ENCODE peak calls at places on chromosome 16, in four cellular contexts. Q is WTC11, L is K562, H is HepG2. G is an unnamed sample.

GRCh38 chr16:280552-280951 is at the start of gene ARHGDIG:
- DNase-seq in Q (no peak), L (peak; percentile 52), H (no peak), G (peak; percentile 86)

GRCh38 chr16:88045820-88046303 is 94.6 kb downstream of the BANP start:
- DNase-seq in Q (no peak), L (no peak), H (no peak), G (no peak)

GRCh38 chr16:72112452-72112792 is 18.8 kb downstream of the DHX38 start:
- DNase-seq in Q (no peak), L (no peak), H (no peak), G (no peak)

GRCh38 chr16:84015399-84015798 is 27.2 kb downstream of the SLC38A8 start:
- DNase-seq in Q (no peak), L (no peak), H (no peak), G (no peak)

GRCh38 chr16:57591086-57591869 is 37.2 kb upstream of the ADGRG1 start:
- DNase-seq in Q (peak; percentile 83), L (peak; percentile 82), H (peak; percentile 80), G (peak; percentile 81)

GRCh38 chr16:85205747-85206471 is 93.6 kb upstream of the CIBAR2 start:
- DNase-seq in Q (no peak), L (no peak), H (peak; percentile 47), G (peak; percentile 73)

GRCh38 chr16:505479-506245 is 21.9 kb upstream of the CAPN15 start:
- DNase-seq in Q (no peak), L (no peak), H (no peak), G (no peak)

GRCh38 chr16:25210758-25211157 is 6.0 kb upstream of the AQP8 start:
- DNase-seq in Q (no peak), L (peak; percentile 66), H (no peak), G (no peak)

GRCh38 chr16:79712273-79712672 is 111.7 kb upstream of the MAF start:
- DNase-seq in Q (no peak), L (no peak), H (no peak), G (no peak)

GRCh38 chr16:85372627-85373372 is 240.3 kb upstream of the GSE1 start:
- DNase-seq in Q (no peak), L (peak; percentile 69), H (peak; percentile 16), G (no peak)

GRCh38 chr16:14320406-14320805 is 249.3 kb downstream of the MRTFB start:
- DNase-seq in Q (no peak), L (no peak), H (no peak), G (no peak)

GRCh38 chr16:55911616-55912015 is 36.4 kb upstream of the CES5A start:
- DNase-seq in Q (no peak), L (no peak), H (no peak), G (no peak)

GRCh38 chr16:55912022-55912421 is 36.8 kb upstream of the CES5A start:
- DNase-seq in Q (no peak), L (no peak), H (no peak), G (peak; percentile 7)

GRCh38 chr16:55915116-55915827 is 40.1 kb upstream of the CES5A start:
- DNase-seq in Q (no peak), L (no peak), H (no peak), G (no peak)

GRCh38 chr16:55913717-55914116 is 38.5 kb upstream of the CES5A start:
- DNase-seq in Q (no peak), L (no peak), H (no peak), G (peak; percentile 45)

GRCh38 chr16:55914383-55914782 is 39.2 kb upstream of the CES5A start:
- DNase-seq in Q (no peak), L (no peak), H (no peak), G (no peak)
- TF ChIP-seq FOXJ3 in Q (no peak), L (no peak), H (no peak), G (no peak)

GRCh38 chr16:11621920-11622651 is 35.4 kb upstream of the LITAF start:
- DNase-seq in Q (no peak), L (no peak), H (no peak), G (peak; percentile 56)
- TF ChIP-seq FOXJ3 in Q (no peak), L (no peak), H (no peak), G (no peak)

GRCh38 chr16:27199747-27200146 is 3.6 kb upstream of the KDM8 start:
- DNase-seq in Q (no peak), L (no peak), H (no peak), G (no peak)
- TF ChIP-seq FOXJ3 in Q (no peak), L (no peak), H (no peak), G (no peak)

GRCh38 chr16:17359778-17360177 is 111.0 kb downstream of the XYLT1 start:
- DNase-seq in Q (no peak), L (no peak), H (no peak), G (peak; percentile 29)
- TF ChIP-seq FOXJ3 in Q (no peak), L (no peak), H (no peak), G (no peak)

DNA sequence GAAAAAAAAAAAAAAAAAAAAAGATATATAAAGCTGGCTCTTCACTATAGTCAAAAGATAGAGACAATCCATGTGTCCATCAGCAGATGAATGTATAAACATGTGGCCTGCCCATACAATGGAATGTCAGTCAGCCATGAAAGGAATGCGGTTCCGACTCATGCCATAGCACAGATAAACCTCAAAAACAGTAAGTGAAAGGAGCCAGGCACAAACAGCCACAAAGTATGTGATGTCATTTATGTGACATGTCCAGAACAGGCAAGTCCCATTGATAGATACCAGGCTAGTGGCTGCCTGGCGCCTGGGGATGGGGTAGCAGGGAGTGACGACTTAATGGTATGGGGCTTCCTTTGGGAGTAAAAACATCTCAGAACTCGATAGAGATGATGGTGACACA is 155.7 kb downstream of the CMIP start:
- DNase-seq in Q (no peak), L (no peak), H (peak; percentile 84), G (peak; percentile 81)
- TF ChIP-seq FOXJ3 in Q (no peak), L (no peak), H (no peak), G (no peak)

GRCh38 chr16:67729636-67730248 is 10.6 kb upstream of the GFOD2 start:
- DNase-seq in Q (no peak), L (no peak), H (no peak), G (no peak)

GRCh38 chr16:67727521-67728485 is 8.7 kb upstream of the GFOD2 start:
- DNase-seq in Q (no peak), L (no peak), H (no peak), G (no peak)

GRCh38 chr16:67733734-67734470 is 14.8 kb upstream of the GFOD2 start:
- DNase-seq in Q (no peak), L (no peak), H (no peak), G (no peak)

GRCh38 chr16:67731071-67731810 is 12.1 kb upstream of the GFOD2 start:
- DNase-seq in Q (no peak), L (no peak), H (no peak), G (no peak)

GRCh38 chr16:67730326-67730725 is 11.2 kb upstream of the GFOD2 start:
- DNase-seq in Q (no peak), L (no peak), H (no peak), G (no peak)
- TF ChIP-seq FOXJ3 in Q (no peak), L (no peak), H (no peak), G (no peak)

DNA sequence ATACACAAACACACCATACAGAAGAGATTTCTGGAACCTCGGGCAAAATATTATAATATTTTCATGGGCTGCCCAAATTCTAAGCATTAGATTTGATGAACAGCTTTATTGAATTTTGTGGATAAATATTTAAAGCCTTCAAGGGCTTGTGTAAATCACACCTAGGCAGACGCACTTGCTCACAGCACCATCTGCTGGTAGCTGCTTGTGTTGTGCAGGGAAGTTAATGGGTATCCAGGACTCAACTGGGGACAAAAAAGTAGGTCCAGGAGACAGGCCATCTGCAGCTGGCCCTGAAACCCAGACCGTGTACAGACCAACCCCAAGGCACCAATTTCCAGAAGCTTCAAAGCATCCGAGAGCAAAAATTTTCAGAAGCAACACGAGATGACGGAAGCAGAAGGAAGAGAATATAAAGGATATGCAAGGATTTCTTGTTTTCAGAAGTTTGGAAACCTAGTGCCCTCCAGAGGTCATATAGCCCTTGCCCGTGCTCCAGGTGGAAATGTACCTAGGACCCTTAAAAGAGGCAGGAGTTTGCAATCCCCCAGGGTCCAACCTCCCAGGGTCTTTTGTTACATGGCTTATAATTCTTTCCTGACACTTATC is 140.0 kb downstream of the CHD9NB start:
- DNase-seq in Q (peak; percentile 83), L (peak; percentile 48), H (peak; percentile 78), G (peak; percentile 55)
- TF ChIP-seq FOXJ3 in Q (no peak), L (no peak), H (peak; percentile 45), G (no peak)

DNA sequence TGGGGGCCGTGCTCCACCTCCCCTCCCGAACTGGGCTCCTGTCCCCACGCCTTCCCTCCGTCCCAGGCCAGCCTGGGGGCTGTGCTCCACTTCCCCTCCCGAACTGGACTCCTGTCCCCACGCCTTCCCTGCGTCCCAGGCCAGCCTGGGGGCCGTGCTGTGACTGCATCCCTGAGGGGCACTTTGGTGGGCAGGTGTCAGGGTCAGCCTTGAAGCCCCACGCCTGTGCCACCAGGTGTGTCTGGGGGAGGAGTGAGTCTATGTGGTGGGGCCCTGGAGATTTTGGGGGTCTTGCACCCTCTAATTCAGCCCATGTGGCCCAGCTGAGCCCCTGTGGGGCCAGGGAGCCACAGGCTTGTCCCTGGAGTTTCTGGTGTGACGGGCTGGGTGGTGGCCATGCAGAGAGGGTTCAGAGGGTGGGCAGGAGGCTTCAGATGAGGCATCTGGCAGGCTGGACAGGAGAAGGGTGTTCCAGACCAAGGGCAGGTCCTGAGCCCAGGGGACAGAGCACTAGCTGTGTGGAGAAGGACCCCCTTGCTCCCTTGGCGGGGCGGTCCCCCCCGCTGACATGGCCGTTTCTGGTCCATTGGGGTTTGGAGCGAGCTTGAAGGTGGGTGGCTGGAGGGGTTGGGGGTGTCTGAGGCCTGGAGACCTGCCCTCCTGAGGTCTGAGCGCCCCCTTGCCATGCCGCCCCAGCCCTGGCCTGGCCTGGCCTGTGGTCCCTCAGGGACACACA is 8.2 kb downstream of the NHERF2 start:
- DNase-seq in Q (no peak), L (no peak), H (no peak), G (no peak)
- TF ChIP-seq FOXJ3 in Q (no peak), L (no peak), H (no peak), G (no peak)

GRCh38 chr16:89200124-89200849 is at the start of gene SLC22A31:
- DNase-seq in Q (peak; percentile 42), L (no peak), H (peak; percentile 70), G (peak; percentile 36)
- TF ChIP-seq FOXJ3 in Q (no peak), L (no peak), H (no peak), G (no peak)

G was measured in SK-N-SH.